ENCODE peak calls at places on chromosomes 5 and 9, in six cellular contexts. S is hepatocyte, U is K562, H is SJSA1, Y is IMR-90, R is mesenchymal stem cell. A is an unnamed sample.
A peak's percentile ranks its signal among the peaks of the same experiment; 100 is the strongest.

GRCh38 chr5:177595991-177596774 is 3.7 kb upstream of the B4GALT7 start:
- DNase-seq in Y (no peak), R (no peak), U (no peak), H (no peak), S (no peak), A (no peak)

GRCh38 chr9:133558191-133559126 is 24.0 kb downstream of the ADAMTSL2 start:
- DNase-seq in S (peak; percentile 67), H (peak; percentile 85), R (peak; percentile 78), U (peak; percentile 67), Y (peak; percentile 85), A (no peak)

GRCh38 chr9:136724772-136725171 is 12.4 kb downstream of the DIPK1B start:
- DNase-seq in S (no peak), R (no peak), H (no peak), Y (no peak), U (no peak), A (no peak)

GRCh38 chr5:124888050-124888506 is 141.6 kb upstream of the ZNF608 start:
- DNase-seq in U (no peak), S (peak; percentile 32), R (no peak), H (no peak), Y (no peak), A (no peak)

GRCh38 chr5:159174511-159175168 is 34.7 kb downstream of the RNF145 start:
- DNase-seq in U (no peak), S (no peak), Y (peak; percentile 56), H (no peak), R (peak; percentile 49), A (no peak)

GRCh38 chr5:156474251-156474650 is 147.3 kb downstream of the SGCD start:
- DNase-seq in S (no peak), H (no peak), R (peak; percentile 42), U (no peak), Y (peak; percentile 73), A (no peak)

GRCh38 chr5:159441441-159441840 is 111.2 kb upstream of the IL12B start:
- DNase-seq in S (peak; percentile 34), H (peak; percentile 55), R (no peak), Y (no peak), U (peak; percentile 24), A (no peak)

GRCh38 chr5:159902444-159903121 is 13.7 kb upstream of the ADRA1B start:
- DNase-seq in S (peak; percentile 20), H (peak; percentile 79), U (no peak), Y (peak; percentile 46), R (peak; percentile 75), A (no peak)

GRCh38 chr9:17063535-17064135 is 71.2 kb upstream of the CNTLN start:
- DNase-seq in H (no peak), U (no peak), S (peak; percentile 73), Y (peak; percentile 64), R (peak; percentile 52), A (no peak)

GRCh38 chr5:177470759-177471536 is 2.5 kb downstream of the DBN1 start:
- DNase-seq in H (no peak), R (peak; percentile 40), Y (no peak), S (no peak), U (no peak), A (no peak)

GRCh38 chr5:3736466-3736865 is 140.8 kb downstream of the IRX1 start:
- DNase-seq in Y (no peak), S (no peak), U (no peak), R (no peak), H (no peak), A (no peak)

GRCh38 chr9:119005162-119005561 is 364.1 kb downstream of the BRINP1 start:
- DNase-seq in Y (no peak), S (no peak), R (no peak), H (no peak), U (no peak), A (no peak)

GRCh38 chr5:160097981-160098380 is 21.3 kb downstream of the PWWP2A start:
- DNase-seq in H (no peak), Y (peak; percentile 72), R (no peak), U (no peak), S (no peak), A (no peak)

GRCh38 chr5:36696059-36696673 is 89.8 kb downstream of the SLC1A3 start:
- DNase-seq in U (peak; percentile 36), R (peak; percentile 49), Y (peak; percentile 61), S (peak; percentile 78), H (peak; percentile 60), A (peak; percentile 4)

GRCh38 chr9:68802525-68803015 is 97.5 kb downstream of the PIP5K1B start:
- DNase-seq in U (no peak), R (no peak), S (no peak), Y (no peak), H (no peak), A (no peak)

GRCh38 chr9:137318976-137319375 is 16.9 kb upstream of the NRARP start:
- DNase-seq in S (peak; percentile 20), Y (peak; percentile 5), R (peak; percentile 53), H (peak; percentile 46), U (peak; percentile 50), A (no peak)

GRCh38 chr9:134139081-134139480 is 3.2 kb downstream of the WDR5 start:
- DNase-seq in S (peak; percentile 28), R (peak; percentile 33), Y (peak; percentile 44), U (no peak), H (no peak), A (no peak)

GRCh38 chr9:87674565-87675299 is 51.2 kb upstream of the CTSL start:
- DNase-seq in Y (peak; percentile 15), S (peak; percentile 31), R (peak; percentile 65), H (no peak), U (peak; percentile 37), A (no peak)

GRCh38 chr9:7094576-7094975 is 336.8 kb downstream of the KDM4C start:
- DNase-seq in H (no peak), Y (no peak), U (no peak), R (no peak), S (no peak), A (no peak)

GRCh38 chr5:94771742-94772141 is 153.3 kb downstream of the SLF1 start:
- DNase-seq in S (no peak), Y (no peak), U (no peak), R (no peak), H (no peak), A (no peak)

GRCh38 chr5:76583163-76584047 is 39.8 kb downstream of the F2RL2 start:
- DNase-seq in S (no peak), R (peak; percentile 28), Y (peak; percentile 44), U (no peak), H (no peak), A (peak; percentile 31)

GRCh38 chr5:68249520-68249919 is 34.0 kb downstream of the PIK3R1 start:
- DNase-seq in R (no peak), S (no peak), U (no peak), Y (no peak), H (no peak), A (no peak)

GRCh38 chr5:162496080-162496808 is 428.7 kb downstream of the GABRG2 start:
- DNase-seq in Y (no peak), S (no peak), H (no peak), U (no peak), R (no peak), A (no peak)

DNA sequence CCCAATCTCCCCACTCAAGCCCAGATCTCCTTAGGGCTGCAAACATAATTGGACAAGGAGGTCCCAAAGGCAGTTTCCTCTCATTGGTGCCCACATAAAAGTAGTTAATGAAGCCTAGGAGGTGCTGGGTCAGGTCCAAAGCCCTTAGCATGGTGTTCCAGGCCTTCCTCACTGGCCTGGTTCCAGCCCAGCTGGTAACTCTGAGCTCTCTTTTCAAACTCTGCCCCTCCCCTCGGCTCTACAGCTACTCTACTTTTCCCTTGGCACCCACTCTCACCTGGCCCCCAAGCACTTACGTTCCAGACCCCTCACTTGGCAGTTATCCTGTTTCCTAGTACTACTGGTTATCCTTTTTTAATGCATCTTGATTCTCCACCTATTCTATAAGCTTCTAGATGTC is 9.9 kb downstream of the SEPTIN8 start:
- DNase-seq in Y (no peak), H (no peak), U (no peak), S (no peak), R (no peak), A (no peak)
- H3K4me3 ChIP-seq in Y (no peak overlapping the region), H (no peak overlapping the region), U (no peak overlapping the region), S (no peak overlapping the region), R (no peak overlapping the region), A (no peak overlapping the region)

GRCh38 chr9:107127608-107128007 is 155.5 kb upstream of the RAD23B start:
- DNase-seq in Y (no peak), R (no peak), S (no peak), H (no peak), U (no peak), A (no peak)

GRCh38 chr9:107136296-107136695 is 146.8 kb upstream of the RAD23B start:
- DNase-seq in H (no peak), R (no peak), S (no peak), Y (no peak), U (no peak), A (no peak)

GRCh38 chr9:107131108-107131799 is 151.8 kb upstream of the RAD23B start:
- DNase-seq in Y (no peak), S (peak; percentile 25), U (no peak), R (no peak), H (no peak), A (no peak)
- H3K27ac ChIP-seq in Y (no peak overlapping the region), S (peak overlapping the region; percentile 24), U (no peak overlapping the region), R (no peak overlapping the region), H (no peak overlapping the region), A (no peak overlapping the region)

GRCh38 chr5:59586811-59587340 is 306.6 kb downstream of the PDE4D start:
- DNase-seq in H (no peak), U (no peak), S (no peak), R (no peak), Y (no peak), A (no peak)

GRCh38 chr5:59582746-59583145 is 310.8 kb downstream of the PDE4D start:
- DNase-seq in S (no peak), U (no peak), R (no peak), Y (no peak), H (no peak), A (no peak)

GRCh38 chr5:59583151-59583809 is 310.2 kb downstream of the PDE4D start:
- DNase-seq in R (no peak), Y (no peak), H (no peak), S (peak; percentile 18), U (no peak), A (no peak)

GRCh38 chr5:59584858-59585846 is 308.4 kb downstream of the PDE4D start:
- DNase-seq in H (no peak), Y (no peak), R (no peak), U (no peak), S (no peak), A (no peak)

DNA sequence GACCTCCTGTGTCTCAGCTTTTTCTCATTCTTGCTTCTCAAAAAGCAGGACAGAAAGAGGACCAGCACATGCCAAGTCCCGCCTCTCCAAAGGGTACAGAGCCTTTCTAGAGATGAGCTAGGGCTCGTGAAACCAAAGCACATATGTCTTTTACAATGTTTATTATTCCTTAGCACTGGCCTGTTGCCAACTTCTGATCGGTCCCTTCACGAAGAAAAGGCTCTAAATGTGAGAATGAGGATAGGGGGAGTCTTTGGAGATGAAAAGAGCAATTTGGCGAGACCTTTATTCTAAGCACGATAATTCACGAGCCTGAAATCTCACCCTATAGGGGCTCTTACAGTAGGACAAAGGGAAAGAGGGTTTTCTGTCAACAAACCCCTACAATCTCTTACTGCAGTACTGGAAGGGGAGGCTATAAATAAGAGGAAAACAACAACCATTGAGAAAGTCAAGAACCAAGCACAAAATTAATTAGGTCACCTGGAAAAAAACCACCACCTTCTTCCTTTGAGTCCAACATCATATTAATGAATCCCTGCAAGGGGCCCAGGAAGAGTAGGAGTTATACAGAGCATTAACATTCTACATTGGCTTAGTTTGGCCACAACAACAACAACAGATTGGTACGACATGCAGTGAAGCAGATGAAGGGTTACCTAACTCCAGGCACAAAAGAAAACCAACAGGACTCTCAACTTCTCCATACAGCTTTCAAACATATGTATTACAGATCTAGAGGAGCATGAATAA is 309.5 kb downstream of the PDE4D start:
- DNase-seq in R (no peak), Y (no peak), H (no peak), U (no peak), S (peak; percentile 32), A (no peak)
- H3K4me1 ChIP-seq in R (peaks cover 3% of the 10 kb centered on the region), Y (no peaks in the 10 kb centered on the region), H (peaks cover 11% of the 10 kb centered on the region), U (no peaks in the 10 kb centered on the region), S (peaks cover 27% of the 10 kb centered on the region), A (no peaks in the 10 kb centered on the region)

GRCh38 chr5:80082731-80083114 is 47.6 kb downstream of the THBS4 start:
- DNase-seq in Y (peak; percentile 70), U (peak; percentile 91), S (peak; percentile 70), H (no peak), R (peak; percentile 41), A (peak; percentile 57)
- H3K4me3 ChIP-seq in Y (no peak overlapping the region), U (peak overlapping the region; percentile 3), S (no peak overlapping the region), H (no peak overlapping the region), R (no peak overlapping the region), A (peak overlapping the region; percentile 6)